ENCODE peak calls at places on chromosome 4, in seven cellular contexts. O, U, L, R, S, X and F are unnamed samples.

GRCh38 chr4:152360045-152360410 is 175.9 kb downstream of the FBXW7 start:
- DNase-seq in R (no peak), L (no peak), X (no peak), O (no peak), S (no peak), U (no peak), F (no peak)

GRCh38 chr4:41814565-41814964 is 66.0 kb upstream of the PHOX2B start:
- DNase-seq in U (peak), L (peak), O (no peak), X (no peak), R (peak), S (no peak), F (no peak)

GRCh38 chr4:95232358-95233156 is 316.2 kb downstream of the UNC5C start:
- DNase-seq in X (no peak), O (no peak), R (no peak), L (peak), U (no peak), S (no peak), F (peak)

GRCh38 chr4:105840426-105841174 is 54.7 kb upstream of the NPNT start:
- DNase-seq in U (no peak), O (no peak), R (no peak), X (no peak), L (no peak), S (no peak), F (no peak)

GRCh38 chr4:87150498-87151261 is 69.7 kb downstream of the KLHL8 start:
- DNase-seq in S (no peak), L (peak), X (no peak), U (peak), O (peak), R (peak), F (peak)

GRCh38 chr4:140266958-140267568 is 106.4 kb upstream of the SCOC start:
- DNase-seq in L (no peak), U (no peak), R (no peak), S (no peak), X (no peak), O (no peak), F (no peak)

GRCh38 chr4:76886214-76886613 is 11.7 kb downstream of the SOWAHB start:
- DNase-seq in S (no peak), U (no peak), X (no peak), R (no peak), O (no peak), L (no peak), F (no peak)

GRCh38 chr4:141971854-141972253 is 335.5 kb downstream of the IL15 start:
- DNase-seq in L (peak), S (no peak), R (no peak), X (no peak), U (no peak), O (no peak), F (no peak)

GRCh38 chr4:156672924-156673323 is 298.7 kb downstream of the PDGFC start:
- DNase-seq in S (no peak), X (no peak), U (no peak), L (peak), O (no peak), R (no peak), F (no peak)

GRCh38 chr4:111323496-111323895 is 700.6 kb upstream of the PITX2 start:
- DNase-seq in S (no peak), R (no peak), X (no peak), U (no peak), L (no peak), O (no peak), F (no peak)

DNA sequence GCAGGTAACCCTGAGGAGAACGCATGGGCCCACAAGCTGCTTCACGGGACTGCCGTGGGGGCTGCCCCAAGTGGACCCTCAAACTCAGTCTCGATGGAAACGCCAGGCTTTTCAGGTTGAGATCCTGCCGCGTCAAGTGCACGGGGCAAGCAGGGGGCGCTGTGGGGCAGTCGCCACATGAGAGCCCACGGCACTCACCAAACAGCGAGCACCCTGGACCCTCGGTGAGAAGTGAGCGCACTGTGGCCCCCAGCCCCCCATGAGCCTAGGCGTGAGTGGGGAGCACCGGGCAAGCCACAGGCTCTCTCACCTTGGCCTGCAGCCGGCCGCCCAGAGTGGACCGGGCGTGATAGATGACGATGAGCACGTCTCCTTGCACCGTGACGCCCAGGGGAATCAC is 50.9 kb upstream of the CPLX1 start:
- DNase-seq in X (no peak), R (peak), U (peak), O (no peak), S (no peak), L (no peak), F (no peak)
- TF ChIP-seq CTCF in X (no peak), R (peak), U (peak), O (no peak), S (no peak), L (no peak), F (no peak)

GRCh38 chr4:38268108-38268507 is 307.9 kb downstream of the PTTG2 start:
- DNase-seq in U (no peak), L (no peak), O (no peak), S (no peak), X (no peak), R (no peak), F (no peak)
- TF ChIP-seq CTCF in U (no peak), L (no peak), O (no peak), S (no peak), X (no peak), R (no peak), F (no peak)

GRCh38 chr4:72566573-72566972 is 2.4 kb downstream of the ADAMTS3 start:
- DNase-seq in S (no peak), O (no peak), L (no peak), R (no peak), U (no peak), X (no peak), F (no peak)

GRCh38 chr4:72569719-72570235 is 756 bp upstream of the ADAMTS3 start:
- DNase-seq in L (no peak), O (no peak), R (no peak), S (no peak), U (peak), X (no peak), F (no peak)

GRCh38 chr4:72567036-72567435 is 2.0 kb downstream of the ADAMTS3 start:
- DNase-seq in O (no peak), R (no peak), X (no peak), U (no peak), S (no peak), L (no peak), F (no peak)

GRCh38 chr4:72568959-72569718 is at the start of gene ADAMTS3:
- DNase-seq in X (peak), S (no peak), R (peak), O (no peak), L (peak), U (peak), F (peak)

DNA sequence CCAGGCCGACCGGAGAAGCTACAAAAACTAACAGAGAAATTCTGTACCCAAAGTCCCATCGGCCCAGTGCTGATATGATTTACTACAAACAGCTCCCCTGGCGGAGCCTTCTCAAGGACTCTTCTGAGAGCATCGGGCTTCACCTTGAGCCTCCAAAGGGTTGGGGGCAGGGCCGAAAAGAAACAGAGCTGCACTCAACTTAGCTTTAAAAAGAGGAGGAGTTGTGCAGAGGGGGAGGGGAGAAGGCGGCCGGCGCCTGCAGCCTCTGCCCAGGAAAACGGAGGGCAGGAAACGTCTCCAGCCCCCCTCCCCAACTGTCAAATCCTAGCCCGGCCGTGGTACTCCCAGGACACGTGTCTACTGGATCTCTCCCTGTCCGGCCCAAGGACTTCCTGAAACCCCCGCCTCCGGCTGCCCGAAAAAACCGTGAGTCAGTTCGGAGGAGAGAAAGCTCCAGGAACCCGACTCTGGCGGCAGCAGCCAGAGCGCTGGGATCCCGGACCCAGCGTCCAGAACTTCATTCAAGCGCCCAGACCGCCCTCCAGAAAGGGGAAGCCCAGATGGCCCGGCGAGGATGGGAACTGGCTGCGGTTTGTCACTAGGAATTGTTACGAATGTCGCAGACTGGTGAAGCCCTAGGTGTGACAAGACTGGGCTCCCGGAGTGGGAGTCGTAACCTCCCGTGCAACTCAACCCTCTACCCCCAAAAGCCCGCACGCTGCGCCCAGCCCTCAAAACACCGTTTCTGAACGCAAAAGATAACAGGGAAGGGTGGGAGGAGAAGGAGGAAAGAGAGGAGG is 1.0 kb downstream of the ADAMTS3 start:
- DNase-seq in X (peak), L (peak), O (no peak), S (peak), U (peak), R (peak), F (peak)
- TF ChIP-seq CTCF in X (no peak), L (peak), O (no peak), S (no peak), U (no peak), R (no peak), F (no peak)

DNA sequence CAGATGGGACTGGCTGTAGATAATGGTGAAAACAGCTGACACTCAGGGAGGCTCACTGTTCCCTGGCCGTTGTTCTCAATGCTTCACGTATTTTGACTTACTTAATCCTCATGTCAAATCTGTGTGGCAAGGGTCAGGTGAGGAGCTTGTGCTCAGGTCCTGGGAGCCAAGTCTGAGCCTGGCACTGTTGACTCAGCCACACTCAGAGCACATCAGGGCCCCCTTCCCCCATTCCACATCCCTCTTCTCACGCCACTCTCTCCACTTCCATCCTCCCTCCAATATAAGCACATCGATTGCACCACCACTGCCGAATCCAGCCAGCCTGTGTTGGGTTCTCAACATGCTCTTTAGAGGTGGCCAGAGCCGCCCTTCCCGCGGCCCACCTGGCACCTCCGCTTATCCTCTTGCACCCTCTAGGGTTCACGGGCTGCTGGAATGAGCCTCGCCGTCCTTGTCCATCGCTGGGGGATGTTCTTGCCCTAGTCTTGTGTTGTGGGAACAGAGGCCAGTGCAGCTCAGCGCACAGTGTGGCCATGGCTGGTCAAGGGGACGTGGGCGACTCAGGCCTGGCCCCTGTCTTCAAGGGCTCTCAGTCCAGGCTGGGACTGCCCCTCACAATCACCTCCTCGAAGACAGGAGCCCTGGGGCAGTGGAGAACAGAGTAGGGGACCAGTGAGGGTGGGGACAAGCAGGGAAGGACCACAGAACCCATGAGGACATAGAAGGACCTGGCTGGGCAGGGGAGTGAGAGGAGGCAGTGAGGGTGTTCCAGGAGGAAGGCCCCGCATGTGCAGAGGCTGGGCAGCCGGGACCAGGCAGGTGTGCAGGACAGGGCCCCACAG is 40.3 kb downstream of the EVC start:
- DNase-seq in X (no peak), L (no peak), O (no peak), U (no peak), S (no peak), R (no peak), F (no peak)
- TF ChIP-seq CTCF in X (no peak), L (no peak), O (no peak), U (no peak), S (no peak), R (no peak), F (no peak)